ENCODE peak calls at places on chromosomes 2 and 18, in eight cellular contexts. C is Caco-2, S is vagina, R is Peyer's patch, F is adipocyte, P is body of pancreas, L is small intestine, D is DND-41. O is an unnamed sample. For H3K9me3, the result is how much of the 10 kb centered on the place peaks cover.

GRCh38 chr2:145980318-145980717 is 1460.4 kb upstream of the ZEB2 start:
- DNase-seq in C (no peak), S (no peak), R (no peak), F (no peak), P (no peak), L (no peak), D (no peak), O (no peak)

GRCh38 chr2:108267117-108267516 is 21.6 kb upstream of the SULT1C2 start:
- DNase-seq in C (no peak), S (no peak), R (no peak), F (peak), P (no peak), L (peak), D (no peak), O (no peak)

GRCh38 chr2:43302311-43303051 is 76.1 kb upstream of the ZFP36L2 start:
- DNase-seq in C (no peak), S (no peak), R (no peak), F (no peak), P (no peak), L (no peak), D (no peak), O (no peak)

GRCh38 chr18:80023173-80023572 is 11.1 kb upstream of the RBFA start:
- DNase-seq in C (no peak), S (no peak), R (no peak), F (no peak), P (no peak), L (no peak), D (peak), O (no peak)

GRCh38 chr18:68985172-68985820 is 187.4 kb downstream of the CCDC102B start:
- DNase-seq in C (no peak), S (no peak), R (no peak), F (no peak), P (no peak), L (no peak), D (no peak), O (no peak)

GRCh38 chr18:67520276-67521035 is 3.9 kb upstream of the DSEL start:
- DNase-seq in C (no peak), S (no peak), R (no peak), F (peak), P (no peak), L (no peak), D (no peak), O (no peak)

GRCh38 chr2:164015328-164016123 is 279.7 kb upstream of the FIGN start:
- DNase-seq in C (no peak), S (no peak), R (no peak), F (peak), P (peak), L (no peak), D (no peak), O (no peak)

GRCh38 chr18:13577091-13577697 is 149.2 kb downstream of the FAM210A start:
- DNase-seq in C (no peak), S (no peak), R (no peak), F (peak), P (no peak), L (peak), D (peak), O (no peak)

GRCh38 chr2:226977775-226978190 is 141.9 kb downstream of the RHBDD1 start:
- DNase-seq in C (no peak), S (no peak), R (no peak), F (peak), P (no peak), L (no peak), D (no peak), O (peak)

GRCh38 chr2:133780099-133780996 is 212.1 kb upstream of the NCKAP5 start:
- DNase-seq in C (peak), S (no peak), R (no peak), F (peak), P (peak), L (peak), D (peak), O (peak)

GRCh38 chr2:179478771-179479170 is 214.1 kb upstream of the SESTD1 start:
- DNase-seq in C (no peak), S (no peak), R (no peak), F (no peak), P (no peak), L (no peak), D (no peak), O (no peak)

GRCh38 chr2:78864205-78864604 is 161.3 kb upstream of the REG3G start:
- DNase-seq in C (no peak), S (no peak), R (no peak), F (no peak), P (no peak), L (no peak), D (no peak), O (no peak)

GRCh38 chr2:56183643-56184499 is at the start of gene CCDC85A:
- DNase-seq in C (peak), S (peak), R (peak), F (peak), P (peak), L (peak), D (peak), O (peak)

GRCh38 chr2:41954304-41955291 is 93.2 kb upstream of the PKDCC start:
- DNase-seq in C (no peak), S (no peak), R (no peak), F (no peak), P (no peak), L (no peak), D (no peak), O (no peak)

GRCh38 chr2:234595829-234596228 is 98.9 kb upstream of the ARL4C start:
- DNase-seq in C (no peak), S (no peak), R (no peak), F (no peak), P (no peak), L (no peak), D (no peak), O (no peak)

GRCh38 chr2:203787954-203788353 is 79.6 kb upstream of the CTLA4 start:
- DNase-seq in C (no peak), S (no peak), R (no peak), F (no peak), P (no peak), L (no peak), D (no peak), O (no peak)

GRCh38 chr2:117760916-117761315 is 53.6 kb upstream of the DDX18 start:
- DNase-seq in C (no peak), S (no peak), R (no peak), F (no peak), P (no peak), L (no peak), D (no peak), O (no peak)

DNA sequence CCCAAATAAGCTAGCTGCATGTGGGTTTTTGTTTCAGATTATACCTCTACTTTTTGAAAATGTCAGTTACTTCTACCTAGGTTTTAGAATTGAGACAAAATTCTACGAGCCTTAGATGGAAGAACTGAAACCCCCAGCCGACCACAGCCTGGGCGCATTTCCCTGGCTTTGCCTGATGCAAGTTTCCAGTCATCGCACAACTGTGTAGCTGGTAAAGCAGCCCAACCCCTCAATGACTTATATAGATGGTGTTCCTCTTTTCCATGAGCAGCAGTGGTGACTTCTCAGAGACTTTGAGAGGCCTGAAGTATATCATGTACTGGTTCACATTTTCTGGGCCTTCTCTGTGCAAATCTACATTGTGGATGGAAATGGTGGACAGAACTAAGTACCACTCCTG is 515.4 kb upstream of the RAB6C start:
- DNase-seq in C (no peak), S (no peak), R (no peak), F (no peak), P (no peak), L (peak), D (no peak), O (no peak)
- H3K9me3 ChIP-seq in C (under half), S (under half), R (under half), F (under half), P (under half), L (under half), D (under half), O (under half)

GRCh38 chr18:22469061-22469689 is 51.5 kb upstream of the CTAGE1 start:
- DNase-seq in C (no peak), S (no peak), R (no peak), F (peak), P (no peak), L (no peak), D (no peak), O (no peak)

GRCh38 chr18:22467760-22468553 is 50.2 kb upstream of the CTAGE1 start:
- DNase-seq in C (peak), S (no peak), R (no peak), F (peak), P (no peak), L (no peak), D (no peak), O (no peak)

GRCh38 chr18:22465859-22466602 is 48.3 kb upstream of the CTAGE1 start:
- DNase-seq in C (peak), S (no peak), R (no peak), F (peak), P (no peak), L (peak), D (no peak), O (no peak)

GRCh38 chr18:22468554-22468891 is 50.8 kb upstream of the CTAGE1 start:
- DNase-seq in C (no peak), S (no peak), R (no peak), F (no peak), P (no peak), L (no peak), D (no peak), O (no peak)

GRCh38 chr18:22466608-22467390 is 49.1 kb upstream of the CTAGE1 start:
- DNase-seq in C (peak), S (no peak), R (no peak), F (peak), P (no peak), L (peak), D (no peak), O (no peak)
- H3K4me3 ChIP-seq in C (no peak), S (no peak), R (no peak), F (peak), P (no peak), L (no peak), D (no peak), O (no peak)

GRCh38 chr2:84467389-84467788 is 8.3 kb upstream of the SUCLG1 start:
- DNase-seq in C (no peak), S (no peak), R (no peak), F (no peak), P (no peak), L (no peak), D (no peak), O (no peak)
- H3K9me3 ChIP-seq in C (under half), S (under half), R (under half), F (under half), P (under half), L (under half), D (under half), O (under half)

DNA sequence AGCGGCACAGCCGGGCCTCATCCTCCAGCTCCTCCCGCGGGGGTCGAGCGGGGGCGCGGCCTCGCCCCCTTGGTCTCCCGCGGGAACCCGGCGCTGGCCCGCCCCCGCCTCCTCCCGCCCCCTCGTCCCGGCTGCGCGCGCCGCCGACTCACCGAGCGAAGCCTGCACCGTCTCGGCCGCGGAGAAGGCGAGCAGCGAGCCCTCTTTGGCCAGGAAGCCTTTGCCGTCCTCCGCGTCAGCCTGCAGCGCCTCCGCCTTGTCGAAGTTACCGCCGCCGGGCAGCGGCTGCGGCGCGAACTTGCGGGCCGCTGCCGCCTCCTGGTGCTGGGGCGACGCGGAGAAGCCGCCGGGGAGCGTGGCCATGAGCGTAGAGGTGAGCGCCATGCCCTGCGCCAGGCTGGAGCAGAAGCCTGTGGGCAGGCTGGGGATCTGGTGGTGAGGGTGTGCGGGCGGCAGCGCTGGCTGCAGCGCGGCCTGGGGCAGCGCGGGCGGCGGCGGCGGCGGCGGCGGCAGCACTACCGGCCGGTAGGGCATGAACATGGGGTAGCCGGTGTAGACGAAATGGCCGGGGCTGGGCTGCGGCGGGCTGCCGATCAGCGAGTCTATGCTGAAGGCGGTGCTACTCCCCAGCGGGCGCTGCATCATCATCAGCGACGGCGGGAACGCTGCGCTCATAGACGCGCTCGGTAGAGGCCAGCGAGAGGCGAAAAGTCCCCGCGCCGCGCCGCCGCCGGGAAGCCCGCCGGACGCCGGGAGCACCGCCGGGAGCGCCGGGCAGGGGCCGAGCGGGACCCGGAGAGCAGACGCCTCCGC is 683 bp downstream of the GBX2 start:
- DNase-seq in C (peak), S (no peak), R (no peak), F (peak), P (peak), L (peak), D (no peak), O (no peak)
- H3K4me3 ChIP-seq in C (peak), S (peak), R (peak), F (peak), P (no peak), L (peak), D (no peak), O (peak)

GRCh38 chr2:13576634-13577033 is 859.9 kb downstream of the TRIB2 start:
- DNase-seq in C (no peak), S (no peak), R (no peak), F (no peak), P (no peak), L (no peak), D (no peak), O (no peak)

GRCh38 chr2:13574831-13575230 is 858.1 kb downstream of the TRIB2 start:
- DNase-seq in C (no peak), S (no peak), R (no peak), F (no peak), P (no peak), L (no peak), D (no peak), O (no peak)

DNA sequence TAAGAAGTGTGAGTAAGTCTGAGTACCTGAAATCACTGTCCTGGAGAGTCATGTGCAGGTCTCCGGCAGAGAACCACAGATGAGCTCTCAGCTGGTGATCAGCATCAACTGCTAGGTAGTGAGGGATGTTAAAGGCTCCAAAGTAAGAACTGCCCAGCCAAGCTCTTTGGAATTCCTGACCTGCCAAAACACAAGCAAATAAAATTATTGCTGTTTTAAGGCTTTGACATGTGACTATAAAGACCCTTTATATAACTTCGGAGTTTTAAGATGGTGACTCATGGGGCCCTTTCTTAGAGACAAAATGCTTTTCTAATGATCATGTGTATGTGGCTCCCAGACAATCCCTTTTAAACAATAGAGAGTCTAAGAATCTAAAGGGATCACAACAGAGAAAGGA is 855.7 kb downstream of the TRIB2 start:
- DNase-seq in C (no peak), S (no peak), R (no peak), F (no peak), P (no peak), L (no peak), D (no peak), O (peak)
- H3K9me3 ChIP-seq in C (under half), S (under half), R (under half), F (under half), P (under half), L (under half), D (under half), O (under half)

DNA sequence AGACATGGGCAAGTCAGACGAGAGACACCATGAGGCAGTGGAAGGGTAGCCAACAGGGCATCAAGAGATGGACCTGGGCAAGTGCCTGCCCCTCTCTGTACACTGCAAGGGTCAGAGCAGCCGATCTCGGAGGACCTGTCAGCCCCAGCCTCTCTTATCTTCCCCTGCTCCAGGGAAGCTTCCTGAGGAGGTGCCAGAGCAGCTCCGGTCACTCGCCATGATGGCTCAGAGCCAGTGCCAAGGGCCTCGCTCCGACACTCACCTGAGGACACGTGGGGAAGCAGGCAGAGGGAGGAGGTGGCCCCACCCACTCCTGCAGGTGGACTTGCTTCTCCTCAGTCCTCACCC is 88.7 kb downstream of the MCFD2 start:
- DNase-seq in C (no peak), S (no peak), R (no peak), F (no peak), P (no peak), L (peak), D (no peak), O (no peak)
- H3K4me3 ChIP-seq in C (no peak), S (no peak), R (no peak), F (no peak), P (no peak), L (no peak), D (no peak), O (no peak)

DNA sequence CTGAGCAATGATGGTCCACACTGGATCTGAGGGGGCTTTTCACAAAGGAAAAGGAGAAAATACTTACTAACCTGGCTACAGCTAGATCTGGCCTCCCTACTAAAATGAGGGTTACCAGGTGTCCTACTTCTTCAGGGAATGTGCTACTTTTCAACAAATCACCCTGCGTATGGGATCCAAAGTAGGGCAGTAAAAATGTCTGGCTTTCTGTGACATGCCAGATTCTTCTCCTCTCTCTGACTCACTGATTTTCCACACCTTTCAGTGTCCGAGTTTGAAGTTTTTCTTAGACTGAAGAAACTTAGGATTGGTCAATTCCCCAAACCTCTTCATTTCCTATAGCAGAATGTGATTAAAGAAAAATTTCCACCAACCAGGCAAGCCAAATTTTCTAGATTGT is 71.2 kb downstream of the SLC8A1 start:
- DNase-seq in C (no peak), S (no peak), R (no peak), F (no peak), P (no peak), L (no peak), D (no peak), O (no peak)
- H3K9me3 ChIP-seq in C (under half), S (under half), R (under half), F (under half), P (under half), L (under half), D (under half), O (under half)

GRCh38 chr2:174612960-174613359 is 15.4 kb upstream of the WIPF1 start:
- DNase-seq in C (no peak), S (no peak), R (no peak), F (no peak), P (no peak), L (peak), D (no peak), O (no peak)

GRCh38 chr2:174615951-174616436 is 18.4 kb upstream of the WIPF1 start:
- DNase-seq in C (no peak), S (no peak), R (no peak), F (peak), P (no peak), L (no peak), D (no peak), O (no peak)

GRCh38 chr2:174611851-174612250 is 14.2 kb upstream of the WIPF1 start:
- DNase-seq in C (no peak), S (no peak), R (no peak), F (no peak), P (no peak), L (no peak), D (no peak), O (no peak)

GRCh38 chr2:174613545-174613944 is 15.9 kb upstream of the WIPF1 start:
- DNase-seq in C (no peak), S (no peak), R (no peak), F (no peak), P (no peak), L (no peak), D (no peak), O (no peak)

GRCh38 chr2:174614261-174614660 is 16.7 kb upstream of the WIPF1 start:
- DNase-seq in C (no peak), S (no peak), R (no peak), F (peak), P (no peak), L (no peak), D (no peak), O (no peak)
- H3K4me3 ChIP-seq in C (no peak), S (no peak), R (no peak), F (no peak), P (no peak), L (no peak), D (no peak), O (no peak)

GRCh38 chr2:236512267-236512666 is 57.4 kb upstream of the ACKR3 start:
- DNase-seq in C (no peak), S (no peak), R (no peak), F (no peak), P (no peak), L (no peak), D (no peak), O (no peak)
- H3K9me3 ChIP-seq in C (under half), S (under half), R (under half), F (under half), P (under half), L (under half), D (under half), O (under half)

O was measured in HAP-1.